ENCODE peak calls at places on chromosomes 11 and 22, in five cellular contexts. D, R, V, O and S are unnamed samples.
A peak's percentile ranks its signal among the peaks of the same experiment; 100 is the strongest.

GRCh38 chr11:2468363-2469240 is 23.8 kb downstream of the KCNQ1 start:
- DNase-seq in D (peak; percentile 36), R (no peak), V (no peak), O (no peak), S (no peak)

GRCh38 chr11:129657866-129658557 is 157.6 kb upstream of the TMEM45B start:
- DNase-seq in D (no peak), R (no peak), V (no peak), O (no peak), S (no peak)

GRCh38 chr11:19889531-19889930 is 176.9 kb downstream of the NAV2 start:
- DNase-seq in D (no peak), R (no peak), V (no peak), O (no peak), S (no peak)

GRCh38 chr11:79147731-79148130 is 293.1 kb downstream of the TENM4 start:
- DNase-seq in D (no peak), R (no peak), V (no peak), O (no peak), S (no peak)

GRCh38 chr22:33274214-33274828 is 216.1 kb upstream of the SYN3 start:
- DNase-seq in D (no peak), R (peak; percentile 63), V (no peak), O (no peak), S (no peak)

GRCh38 chr11:68503792-68504191 is 43.2 kb downstream of the PPP6R3 start:
- DNase-seq in D (no peak), R (no peak), V (no peak), O (no peak), S (no peak)

GRCh38 chr11:123479048-123479837 is 49.2 kb downstream of the GRAMD1B start:
- DNase-seq in D (no peak), R (peak; percentile 53), V (no peak), O (no peak), S (no peak)

GRCh38 chr11:85965202-85965601 is 103.7 kb downstream of the PICALM start:
- DNase-seq in D (no peak), R (no peak), V (no peak), O (no peak), S (no peak)

GRCh38 chr22:42389137-42389536 is 43.1 kb downstream of the NFAM1 start:
- DNase-seq in D (no peak), R (no peak), V (no peak), O (no peak), S (no peak)

GRCh38 chr11:41845066-41845465 is 385.6 kb upstream of the LRRC4C start:
- DNase-seq in D (no peak), R (no peak), V (no peak), O (no peak), S (no peak)

GRCh38 chr11:40162901-40163300 is 1296.6 kb downstream of the LRRC4C start:
- DNase-seq in D (no peak), R (no peak), V (no peak), O (no peak), S (no peak)

GRCh38 chr22:19737846-19738663 is 14.7 kb downstream of the GP1BB start:
- DNase-seq in D (no peak), R (no peak), V (no peak), O (no peak), S (no peak)

GRCh38 chr11:102268083-102268984 is 49.0 kb upstream of the BIRC3 start:
- DNase-seq in D (no peak), R (peak; percentile 95), V (peak; percentile 91), O (peak; percentile 26), S (no peak)

GRCh38 chr11:33334627-33335026 is 77.4 kb downstream of the HIPK3 start:
- DNase-seq in D (no peak), R (no peak), V (no peak), O (no peak), S (no peak)

GRCh38 chr11:1131033-1131911 is 26.5 kb upstream of the MUC5AC start:
- DNase-seq in D (no peak), R (no peak), V (no peak), O (no peak), S (no peak)

GRCh38 chr22:22037229-22037628 is 54.6 kb upstream of the TOP3B start:
- DNase-seq in D (no peak), R (no peak), V (no peak), O (no peak), S (no peak)

GRCh38 chr11:60124802-60125432 is 36.5 kb downstream of the MS4A2 start:
- DNase-seq in D (no peak), R (peak; percentile 52), V (no peak), O (no peak), S (no peak)

GRCh38 chr11:78054971-78055370 is 8.7 kb upstream of the THRSP start:
- DNase-seq in D (no peak), R (no peak), V (no peak), O (no peak), S (no peak)

GRCh38 chr11:66843776-66844495 is 695 bp downstream of the RCE1 start:
- DNase-seq in D (no peak), R (no peak), V (no peak), O (no peak), S (no peak)

GRCh38 chr11:2197771-2198520 is 26.3 kb upstream of the TH start:
- DNase-seq in D (no peak), R (no peak), V (no peak), O (no peak), S (no peak)

GRCh38 chr11:17722000-17722643 is 2.8 kb downstream of the MYOD1 start:
- DNase-seq in D (no peak), R (no peak), V (no peak), O (no peak), S (no peak)

GRCh38 chr22:46328066-46328465 is 7.4 kb upstream of the TRMU start:
- DNase-seq in D (no peak), R (no peak), V (no peak), O (no peak), S (no peak)

GRCh38 chr22:17152340-17152739 is 6.7 kb downstream of the HDHD5 start:
- DNase-seq in D (no peak), R (no peak), V (no peak), O (no peak), S (no peak)

GRCh38 chr11:73265853-73266643 is 6.1 kb upstream of the P2RY6 start:
- DNase-seq in D (no peak), R (no peak), V (no peak), O (no peak), S (no peak)

GRCh38 chr11:50298182-50298988 is 265.7 kb downstream of the OR4C45 start:
- DNase-seq in D (no peak), R (no peak), V (no peak), O (no peak), S (no peak)

GRCh38 chr22:17779286-17780115 is 5.2 kb upstream of the BID start:
- DNase-seq in D (no peak), R (no peak), V (no peak), O (no peak), S (no peak)

GRCh38 chr11:69297926-69298777 is 4.2 kb downstream of the MYEOV start:
- DNase-seq in D (peak; percentile 99), R (peak; percentile 71), V (no peak), O (no peak), S (peak; percentile 40)

GRCh38 chr11:27363576-27364115 is 631 bp upstream of the CCDC34 start:
- DNase-seq in D (no peak), R (no peak), V (no peak), O (no peak), S (no peak)

GRCh38 chr22:45504703-45505341 is 2.1 kb downstream of the FBLN1 start:
- DNase-seq in D (no peak), R (no peak), V (no peak), O (peak; percentile 26), S (no peak)